ENCODE peak calls at places on chromosomes 11 and 22, in six cellular contexts. Z, P, F, E, H and U are unnamed samples.

GRCh38 chr11:27460571-27460970 is 12.0 kb downstream of the LGR4 start:
- DNase-seq in Z (no peak), P (no peak), F (no peak), E (no peak), H (no peak), U (no peak)

GRCh38 chr22:19799322-19800190 is 39.0 kb downstream of the TBX1 start:
- DNase-seq in Z (no peak), P (peak), F (no peak), E (no peak), H (no peak), U (no peak)

GRCh38 chr11:2533642-2534115 is 88.9 kb downstream of the KCNQ1 start:
- DNase-seq in Z (peak), P (peak), F (peak), E (no peak), H (no peak), U (no peak)

GRCh38 chr11:95154514-95154913 is 64.9 kb downstream of the ENDOD1 start:
- DNase-seq in Z (no peak), P (peak), F (peak), E (peak), H (no peak), U (peak)

GRCh38 chr11:114080219-114080618 is 20.7 kb downstream of the ZBTB16 start:
- DNase-seq in Z (no peak), P (peak), F (no peak), E (no peak), H (no peak), U (peak)

GRCh38 chr11:33435201-33435600 is 178.0 kb downstream of the HIPK3 start:
- DNase-seq in Z (no peak), P (no peak), F (no peak), E (no peak), H (no peak), U (no peak)

GRCh38 chr11:129023968-129024676 is 81.5 kb upstream of the TP53AIP1 start:
- DNase-seq in Z (peak), P (peak), F (peak), E (no peak), H (no peak), U (no peak)

GRCh38 chr11:112481431-112481830 is 220.8 kb upstream of the PLET1 start:
- DNase-seq in Z (no peak), P (no peak), F (no peak), E (no peak), H (no peak), U (no peak)

GRCh38 chr22:37162221-37163095 is 12.7 kb upstream of the IL2RB start:
- DNase-seq in Z (no peak), P (no peak), F (no peak), E (no peak), H (no peak), U (no peak)

GRCh38 chr11:132734217-132734616 is 798.1 kb downstream of the OPCML start:
- DNase-seq in Z (no peak), P (peak), F (no peak), E (no peak), H (no peak), U (no peak)

GRCh38 chr11:62324738-62325556 is 12.3 kb upstream of the ASRGL1 start:
- DNase-seq in Z (peak), P (peak), F (peak), E (peak), H (no peak), U (peak)

GRCh38 chr11:1927151-1928037 is 7.9 kb downstream of the TNNT3 start:
- DNase-seq in Z (no peak), P (peak), F (no peak), E (no peak), H (no peak), U (no peak)